ENCODE peak calls at places on chromosomes 13 and 19, in ten cellular contexts. T is spleen; H is H9; J is PC-9; B is CD8-positive, alpha-beta memory T cell; X is astrocyte; K is hepatocyte; S is iPS DF 6.9; G is Caco-2; L is adipocyte. U is an unnamed sample.

GRCh38 chr13:25733061-25733491 is 318.7 kb downstream of the SHISA2 start:
- DNase-seq in T (no peak), H (no peak), J (peak; percentile 58), B (no peak), X (peak; percentile 83), K (no peak), S (no peak), G (no peak), L (no peak), U (no peak)

GRCh38 chr19:16324384-16325160 is at the start of gene KLF2:
- DNase-seq in T (peak; percentile 99), H (peak; percentile 71), J (peak; percentile 64), B (peak; percentile 94), X (peak; percentile 77), K (peak; percentile 93), S (no peak), G (peak; percentile 84), L (peak; percentile 96), U (no peak)

GRCh38 chr19:52369463-52370340 is at the start of gene ZNF880:
- DNase-seq in T (peak; percentile 96), H (peak; percentile 87), J (peak; percentile 78), B (peak; percentile 85), X (peak; percentile 81), K (peak; percentile 96), S (peak; percentile 84), G (peak; percentile 65), L (peak; percentile 97), U (peak; percentile 43)

GRCh38 chr19:18802354-18802753 is 11.2 kb upstream of the COMP start:
- DNase-seq in T (no peak), H (peak; percentile 89), J (peak; percentile 26), B (no peak), X (no peak), K (peak; percentile 4), S (peak; percentile 81), G (no peak), L (no peak), U (no peak)

GRCh38 chr13:107497661-107498060 is 717.7 kb downstream of the LIG4 start:
- DNase-seq in T (no peak), H (no peak), J (no peak), B (no peak), X (no peak), K (no peak), S (no peak), G (no peak), L (no peak), U (no peak)

GRCh38 chr19:36547001-36547732 is 19.1 kb upstream of the ZNF260 start:
- DNase-seq in T (no peak), H (no peak), J (peak; percentile 38), B (no peak), X (peak; percentile 12), K (no peak), S (no peak), G (no peak), L (no peak), U (no peak)

GRCh38 chr13:40664100-40665060 is 2.1 kb downstream of the FOXO1 start:
- DNase-seq in T (peak; percentile 95), H (peak; percentile 37), J (no peak), B (peak; percentile 57), X (peak; percentile 13), K (peak; percentile 77), S (no peak), G (peak; percentile 84), L (peak; percentile 54), U (no peak)

GRCh38 chr13:27211771-27212364 is 39.5 kb upstream of the RPL21 start:
- DNase-seq in T (no peak), H (no peak), J (peak; percentile 60), B (no peak), X (peak; percentile 71), K (no peak), S (no peak), G (no peak), L (peak; percentile 36), U (no peak)

GRCh38 chr19:2852598-2852997 is 11.3 kb downstream of the ZNF555 start:
- DNase-seq in T (no peak), H (no peak), J (no peak), B (no peak), X (no peak), K (no peak), S (no peak), G (no peak), L (no peak), U (no peak)

GRCh38 chr19:36064829-36065228 is 10.1 kb downstream of the WDR62 start:
- DNase-seq in T (no peak), H (no peak), J (no peak), B (no peak), X (no peak), K (no peak), S (no peak), G (no peak), L (no peak), U (no peak)

GRCh38 chr19:51472607-51473006 is 5.7 kb upstream of the CEACAM18 start:
- DNase-seq in T (peak; percentile 27), H (no peak), J (no peak), B (no peak), X (no peak), K (no peak), S (no peak), G (no peak), L (no peak), U (no peak)

GRCh38 chr13:102628559-102628958 is 31.8 kb downstream of the TPP2 start:
- DNase-seq in T (no peak), H (no peak), J (no peak), B (no peak), X (no peak), K (no peak), S (no peak), G (no peak), L (no peak), U (no peak)

GRCh38 chr19:2923510-2923909 is 21.3 kb downstream of the ZNF77 start:
- DNase-seq in T (no peak), H (no peak), J (no peak), B (no peak), X (peak; percentile 20), K (peak; percentile 52), S (no peak), G (no peak), L (peak; percentile 82), U (no peak)

GRCh38 chr13:99626461-99627082 is 125.3 kb downstream of the TM9SF2 start:
- DNase-seq in T (no peak), H (no peak), J (no peak), B (no peak), X (peak; percentile 56), K (no peak), S (no peak), G (no peak), L (peak; percentile 79), U (no peak)

GRCh38 chr13:31431722-31432137 is 232.0 kb downstream of the B3GLCT start:
- DNase-seq in T (no peak), H (peak; percentile 54), J (no peak), B (peak; percentile 25), X (peak; percentile 6), K (peak; percentile 60), S (peak; percentile 41), G (peak; percentile 67), L (peak; percentile 77), U (peak; percentile 27)

GRCh38 chr19:10544242-10544752 is 593 bp downstream of the ATG4D start:
- DNase-seq in T (no peak), H (no peak), J (no peak), B (no peak), X (no peak), K (peak; percentile 58), S (no peak), G (peak; percentile 50), L (peak; percentile 33), U (no peak)

GRCh38 chr13:110233682-110234280 is 73.2 kb downstream of the COL4A1 start:
- DNase-seq in T (no peak), H (no peak), J (no peak), B (no peak), X (no peak), K (no peak), S (no peak), G (no peak), L (no peak), U (no peak)
- H3K4me1 ChIP-seq in T (peaks cover 12% of the 10 kb centered on the region), H (no peaks in the 10 kb centered on the region), J (peaks cover 7% of the 10 kb centered on the region), B (no peaks in the 10 kb centered on the region), X (peaks cover 23% of the 10 kb centered on the region), K (peaks cover 5% of the 10 kb centered on the region), S (no peaks in the 10 kb centered on the region), G (peaks cover 9% of the 10 kb centered on the region), L (peaks cover 61% of the 10 kb centered on the region), U (no peaks in the 10 kb centered on the region)

GRCh38 chr19:40804783-40805242 is 5.8 kb downstream of the EGLN2 start:
- DNase-seq in T (no peak), H (no peak), J (no peak), B (no peak), X (no peak), K (no peak), S (no peak), G (no peak), L (no peak), U (no peak)
- H3K4me1 ChIP-seq in T (peaks cover 84% of the 10 kb centered on the region), H (peaks cover 15% of the 10 kb centered on the region), J (peaks cover 32% of the 10 kb centered on the region), B (peaks cover 93% of the 10 kb centered on the region), X (peaks cover 41% of the 10 kb centered on the region), K (peaks cover 63% of the 10 kb centered on the region), S (peaks cover 7% of the 10 kb centered on the region), G (peaks cover 9% of the 10 kb centered on the region), L (peaks cover 56% of the 10 kb centered on the region), U (peaks cover 56% of the 10 kb centered on the region)

GRCh38 chr19:42283248-42284065 is 14.4 kb downstream of the CIC start:
- DNase-seq in T (peak; percentile 98), H (peak; percentile 93), J (peak; percentile 71), B (peak; percentile 97), X (peak; percentile 75), K (peak; percentile 99), S (no peak), G (peak; percentile 98), L (peak; percentile 98), U (no peak)
- H3K4me1 ChIP-seq in T (peaks cover 48% of the 10 kb centered on the region), H (peaks cover 8% of the 10 kb centered on the region), J (peaks cover 42% of the 10 kb centered on the region), B (peaks cover 54% of the 10 kb centered on the region), X (peaks cover 58% of the 10 kb centered on the region), K (peaks cover 51% of the 10 kb centered on the region), S (peaks cover 21% of the 10 kb centered on the region), G (peaks cover 40% of the 10 kb centered on the region), L (peaks cover 53% of the 10 kb centered on the region), U (peaks cover 42% of the 10 kb centered on the region)

GRCh38 chr19:34996978-34997640 is 3.0 kb upstream of the GRAMD1A start:
- DNase-seq in T (peak; percentile 44), H (no peak), J (no peak), B (no peak), X (no peak), K (no peak), S (no peak), G (no peak), L (no peak), U (no peak)
- H3K4me1 ChIP-seq in T (peaks cover 45% of the 10 kb centered on the region), H (peaks cover 1% of the 10 kb centered on the region), J (peaks cover 20% of the 10 kb centered on the region), B (peaks cover 66% of the 10 kb centered on the region), X (peaks cover 9% of the 10 kb centered on the region), K (peaks cover 27% of the 10 kb centered on the region), S (peaks cover 2% of the 10 kb centered on the region), G (peaks cover 35% of the 10 kb centered on the region), L (peaks cover 16% of the 10 kb centered on the region), U (peaks cover 26% of the 10 kb centered on the region)

DNA sequence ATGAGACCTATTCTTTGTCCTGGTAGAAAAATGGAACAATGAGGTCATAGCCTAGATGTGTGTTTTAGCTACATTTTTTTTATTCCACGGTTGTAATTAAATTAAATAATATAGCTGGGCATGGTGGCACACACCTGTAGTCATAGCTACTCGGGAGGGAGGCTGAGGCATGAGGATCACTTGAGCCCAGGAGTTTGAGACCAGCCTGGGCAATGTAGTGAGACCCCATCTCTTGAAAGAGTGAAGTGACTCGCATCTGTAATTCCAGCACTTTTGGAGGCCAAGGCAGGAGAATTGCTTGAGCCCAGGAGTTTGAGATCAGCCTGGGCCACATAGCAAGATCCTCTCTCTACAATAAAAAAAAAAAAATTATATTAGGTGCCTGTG is 11.7 kb upstream of the CBLC start:
- DNase-seq in T (no peak), H (no peak), J (no peak), B (no peak), X (no peak), K (no peak), S (no peak), G (no peak), L (no peak), U (no peak)
- H3K4me1 ChIP-seq in T (peaks cover 3% of the 10 kb centered on the region), H (no peaks in the 10 kb centered on the region), J (peaks cover 26% of the 10 kb centered on the region), B (peaks cover 8% of the 10 kb centered on the region), X (no peaks in the 10 kb centered on the region), K (no peaks in the 10 kb centered on the region), S (no peaks in the 10 kb centered on the region), G (peaks cover 4% of the 10 kb centered on the region), L (peaks cover 5% of the 10 kb centered on the region), U (peaks cover 6% of the 10 kb centered on the region)

U was measured in Panc1.